ENCODE peak calls at places on chromosomes 11 and 22, in five cellular contexts. One of them, this sample, is unnamed.

GRCh38 chr22:24564376-24565058 is 8.7 kb downstream of the SNRPD3 start:
- DNase-seq in A172: no peak
- DNase-seq in activated T-cell treated with anti-CD3 and anti-CD28 coated beads for 1 hour: no peak
- DNase-seq in NB4: no peak
- DNase-seq in germinal center: no peak
- DNase-seq in this sample: no peak

GRCh38 chr11:17230867-17231851 is 23.4 kb upstream of the PIK3C2A start:
- DNase-seq in germinal center: no peak
- DNase-seq in A172: no peak
- DNase-seq in NB4: peak
- DNase-seq in activated T-cell treated with anti-CD3 and anti-CD28 coated beads for 1 hour: no peak
- DNase-seq in this sample: no peak

GRCh38 chr11:133782116-133782725 is 63.1 kb downstream of the SPATA19 start:
- DNase-seq in germinal center: no peak
- DNase-seq in activated T-cell treated with anti-CD3 and anti-CD28 coated beads for 1 hour: no peak
- DNase-seq in NB4: no peak
- DNase-seq in A172: no peak
- DNase-seq in this sample: no peak

GRCh38 chr11:19290356-19290755 is 49.6 kb upstream of the E2F8 start:
- DNase-seq in A172: no peak
- DNase-seq in NB4: peak
- DNase-seq in germinal center: no peak
- DNase-seq in activated T-cell treated with anti-CD3 and anti-CD28 coated beads for 1 hour: no peak
- DNase-seq in this sample: no peak

GRCh38 chr11:14793546-14793945 is 98.5 kb downstream of the CYP2R1 start:
- DNase-seq in NB4: no peak
- DNase-seq in activated T-cell treated with anti-CD3 and anti-CD28 coated beads for 1 hour: no peak
- DNase-seq in A172: no peak
- DNase-seq in germinal center: no peak
- DNase-seq in this sample: no peak

GRCh38 chr11:77515063-77515462 is 41.2 kb upstream of the PAK1 start:
- DNase-seq in A172: no peak
- DNase-seq in germinal center: no peak
- DNase-seq in activated T-cell treated with anti-CD3 and anti-CD28 coated beads for 1 hour: no peak
- DNase-seq in NB4: no peak
- DNase-seq in this sample: no peak

GRCh38 chr11:707817-708420 is 1.9 kb downstream of the EPS8L2 start:
- DNase-seq in A172: peak
- DNase-seq in NB4: no peak
- DNase-seq in germinal center: no peak
- DNase-seq in activated T-cell treated with anti-CD3 and anti-CD28 coated beads for 1 hour: no peak
- DNase-seq in this sample: no peak

GRCh38 chr11:10488121-10488580 is 33.1 kb downstream of the AMPD3 start:
- DNase-seq in germinal center: no peak
- DNase-seq in NB4: no peak
- DNase-seq in activated T-cell treated with anti-CD3 and anti-CD28 coated beads for 1 hour: no peak
- DNase-seq in A172: peak
- DNase-seq in this sample: no peak

GRCh38 chr11:65714433-65714832 is 2.4 kb downstream of the KAT5 start:
- DNase-seq in germinal center: no peak
- DNase-seq in A172: no peak
- DNase-seq in activated T-cell treated with anti-CD3 and anti-CD28 coated beads for 1 hour: no peak
- DNase-seq in NB4: no peak
- DNase-seq in this sample: no peak

GRCh38 chr11:35420371-35420770 is 1.0 kb upstream of the SLC1A2 start:
- DNase-seq in A172: no peak
- DNase-seq in germinal center: no peak
- DNase-seq in NB4: no peak
- DNase-seq in activated T-cell treated with anti-CD3 and anti-CD28 coated beads for 1 hour: no peak
- DNase-seq in this sample: no peak

GRCh38 chr22:23888615-23889401 is 5.4 kb upstream of the MIF start:
- DNase-seq in NB4: peak
- DNase-seq in activated T-cell treated with anti-CD3 and anti-CD28 coated beads for 1 hour: no peak
- DNase-seq in A172: peak
- DNase-seq in germinal center: no peak
- DNase-seq in this sample: no peak

GRCh38 chr22:44755000-44755399 is 2.6 kb downstream of the ARHGAP8 start:
- DNase-seq in activated T-cell treated with anti-CD3 and anti-CD28 coated beads for 1 hour: no peak
- DNase-seq in A172: no peak
- DNase-seq in NB4: no peak
- DNase-seq in germinal center: no peak
- DNase-seq in this sample: no peak

GRCh38 chr22:47129902-47130301 is 367.5 kb downstream of the TBC1D22A start:
- DNase-seq in A172: peak
- DNase-seq in NB4: peak
- DNase-seq in germinal center: no peak
- DNase-seq in activated T-cell treated with anti-CD3 and anti-CD28 coated beads for 1 hour: no peak
- DNase-seq in this sample: no peak

GRCh38 chr22:35326854-35327562 is 27.3 kb downstream of the TOM1 start:
- DNase-seq in activated T-cell treated with anti-CD3 and anti-CD28 coated beads for 1 hour: no peak
- DNase-seq in A172: no peak
- DNase-seq in germinal center: no peak
- DNase-seq in NB4: no peak
- DNase-seq in this sample: no peak

GRCh38 chr11:111512296-111513239 is at the start of gene BTG4:
- DNase-seq in activated T-cell treated with anti-CD3 and anti-CD28 coated beads for 1 hour: no peak
- DNase-seq in NB4: no peak
- DNase-seq in A172: no peak
- DNase-seq in germinal center: peak
- DNase-seq in this sample: no peak

GRCh38 chr11:118027694-118028093 is 41.5 kb downstream of the IL10RA start:
- DNase-seq in activated T-cell treated with anti-CD3 and anti-CD28 coated beads for 1 hour: no peak
- DNase-seq in germinal center: no peak
- DNase-seq in NB4: no peak
- DNase-seq in A172: no peak
- DNase-seq in this sample: no peak

GRCh38 chr11:65885808-65886536 is 2.3 kb downstream of the FIBP start:
- DNase-seq in activated T-cell treated with anti-CD3 and anti-CD28 coated beads for 1 hour: no peak
- DNase-seq in NB4: no peak
- DNase-seq in germinal center: no peak
- DNase-seq in A172: no peak
- DNase-seq in this sample: no peak

GRCh38 chr11:14842002-14842401 is 50.0 kb downstream of the CYP2R1 start:
- DNase-seq in NB4: no peak
- DNase-seq in activated T-cell treated with anti-CD3 and anti-CD28 coated beads for 1 hour: no peak
- DNase-seq in A172: no peak
- DNase-seq in germinal center: no peak
- DNase-seq in this sample: no peak

GRCh38 chr22:20509344-20510047 is 2.1 kb downstream of the MED15 start:
- DNase-seq in activated T-cell treated with anti-CD3 and anti-CD28 coated beads for 1 hour: no peak
- DNase-seq in NB4: peak
- DNase-seq in A172: peak
- DNase-seq in germinal center: peak
- DNase-seq in this sample: no peak

GRCh38 chr22:28815729-28816128 is 15.4 kb upstream of the XBP1 start:
- DNase-seq in A172: no peak
- DNase-seq in germinal center: no peak
- DNase-seq in activated T-cell treated with anti-CD3 and anti-CD28 coated beads for 1 hour: no peak
- DNase-seq in NB4: no peak
- DNase-seq in this sample: no peak

GRCh38 chr11:123601136-123601535 is 53.3 kb downstream of the SCN3B start:
- DNase-seq in A172: no peak
- DNase-seq in germinal center: no peak
- DNase-seq in NB4: no peak
- DNase-seq in activated T-cell treated with anti-CD3 and anti-CD28 coated beads for 1 hour: no peak
- DNase-seq in this sample: no peak

GRCh38 chr11:32023370-32023964 is 67.4 kb upstream of the RCN1 start:
- DNase-seq in A172: no peak
- DNase-seq in germinal center: no peak
- DNase-seq in activated T-cell treated with anti-CD3 and anti-CD28 coated beads for 1 hour: no peak
- DNase-seq in NB4: no peak
- DNase-seq in this sample: no peak

GRCh38 chr11:71158936-71159335 is 93.4 kb downstream of the SHANK2 start:
- DNase-seq in A172: no peak
- DNase-seq in activated T-cell treated with anti-CD3 and anti-CD28 coated beads for 1 hour: no peak
- DNase-seq in NB4: no peak
- DNase-seq in germinal center: no peak
- DNase-seq in this sample: no peak

GRCh38 chr22:28711820-28712777 is 29.5 kb downstream of the CHEK2 start:
- DNase-seq in germinal center: no peak
- DNase-seq in A172: peak
- DNase-seq in NB4: peak
- DNase-seq in activated T-cell treated with anti-CD3 and anti-CD28 coated beads for 1 hour: no peak
- DNase-seq in this sample: no peak

GRCh38 chr11:43543313-43543712 is 137.2 kb upstream of the HSD17B12 start:
- DNase-seq in A172: no peak
- DNase-seq in activated T-cell treated with anti-CD3 and anti-CD28 coated beads for 1 hour: no peak
- DNase-seq in germinal center: no peak
- DNase-seq in NB4: no peak
- DNase-seq in this sample: no peak